ENCODE peak calls at places on chromosomes 12 and 14, in four cellular contexts. N is lung, E is H1, X is fibroblast of lung. P is an unnamed sample.
A peak's percentile ranks its signal among the peaks of the same experiment; 100 is the strongest.

GRCh38 chr12:26744042-26744626 is 88.9 kb downstream of the ITPR2 start:
- DNase-seq in N (no peak), X (no peak), E (no peak), P (no peak)

GRCh38 chr12:113241191-113242017 is 20.1 kb downstream of the TPCN1 start:
- DNase-seq in N (no peak), X (peak; percentile 95), E (no peak), P (no peak)

GRCh38 chr14:74551903-74552371 is 58.4 kb downstream of the ISCA2 start:
- DNase-seq in X (no peak), N (no peak), E (no peak), P (no peak)

GRCh38 chr12:46483572-46484395 is 111.2 kb upstream of the SLC38A2 start:
- DNase-seq in X (peak; percentile 26), E (no peak), N (no peak), P (no peak)

GRCh38 chr12:24903305-24904088 is 45.4 kb downstream of the BCAT1 start:
- DNase-seq in X (peak; percentile 33), N (no peak), E (no peak), P (no peak)

GRCh38 chr12:52032431-52032796 is 18.8 kb upstream of the NR4A1 start:
- DNase-seq in N (peak; percentile 60), E (no peak), X (peak; percentile 77), P (no peak)

GRCh38 chr12:124277394-124278222 is 17.3 kb upstream of the RFLNA start:
- DNase-seq in E (no peak), N (no peak), X (no peak), P (no peak)

GRCh38 chr14:103286968-103287850 is 46.8 kb upstream of the EIF5 start:
- DNase-seq in N (no peak), E (no peak), X (no peak), P (no peak)

GRCh38 chr12:27595231-27595642 is 71.2 kb downstream of the PPFIBP1 start:
- DNase-seq in N (no peak), X (peak; percentile 87), E (no peak), P (no peak)

GRCh38 chr12:92363295-92364146 is 217.9 kb upstream of the BTG1 start:
- DNase-seq in N (no peak), X (peak; percentile 50), E (no peak), P (peak; percentile 38)

GRCh38 chr14:72000907-72001306 is 68.7 kb downstream of the RGS6 start:
- DNase-seq in N (no peak), E (no peak), X (no peak), P (no peak)

GRCh38 chr12:121490401-121491257 is 90.2 kb downstream of the KDM2B start:
- DNase-seq in E (no peak), X (no peak), N (no peak), P (no peak)

GRCh38 chr14:44963775-44964380 is 1.9 kb downstream of the TOGARAM1 start:
- DNase-seq in N (no peak), X (peak; percentile 18), E (no peak), P (no peak)

GRCh38 chr12:116244001-116244400 is 33.5 kb downstream of the MED13L start:
- DNase-seq in X (peak; percentile 36), E (no peak), N (no peak), P (no peak)

GRCh38 chr12:11927311-11927935 is 143.3 kb upstream of the BCL2L14 start:
- DNase-seq in X (peak; percentile 56), E (no peak), N (no peak), P (no peak)

GRCh38 chr12:99619389-99620158 is 28.0 kb upstream of the GARIN6 start:
- DNase-seq in E (no peak), N (no peak), X (peak; percentile 40), P (no peak)

GRCh38 chr14:78327426-78328210 is 157.4 kb downstream of the NRXN3 start:
- DNase-seq in N (no peak), E (peak; percentile 3), X (peak; percentile 6), P (no peak)

GRCh38 chr14:20376071-20376588 is 32.7 kb downstream of the PARP2 start:
- DNase-seq in E (no peak), X (no peak), N (no peak), P (no peak)

GRCh38 chr12:41521872-41522379 is 333.8 kb downstream of the PDZRN4 start:
- DNase-seq in N (no peak), E (no peak), X (peak; percentile 95), P (no peak)

GRCh38 chr12:104573-105081 is 38.1 kb downstream of the IQSEC3 start:
- DNase-seq in X (no peak), E (no peak), N (no peak), P (no peak)

GRCh38 chr12:132966676-132967415 is 10.7 kb upstream of the ZNF605 start:
- DNase-seq in E (no peak), X (no peak), N (no peak), P (no peak)
- H3K9me3 ChIP-seq in E (peaks cover 49% of the 10 kb centered on the region), X (no peaks in the 10 kb centered on the region), N (peaks cover 30% of the 10 kb centered on the region), P (no peaks in the 10 kb centered on the region)

DNA sequence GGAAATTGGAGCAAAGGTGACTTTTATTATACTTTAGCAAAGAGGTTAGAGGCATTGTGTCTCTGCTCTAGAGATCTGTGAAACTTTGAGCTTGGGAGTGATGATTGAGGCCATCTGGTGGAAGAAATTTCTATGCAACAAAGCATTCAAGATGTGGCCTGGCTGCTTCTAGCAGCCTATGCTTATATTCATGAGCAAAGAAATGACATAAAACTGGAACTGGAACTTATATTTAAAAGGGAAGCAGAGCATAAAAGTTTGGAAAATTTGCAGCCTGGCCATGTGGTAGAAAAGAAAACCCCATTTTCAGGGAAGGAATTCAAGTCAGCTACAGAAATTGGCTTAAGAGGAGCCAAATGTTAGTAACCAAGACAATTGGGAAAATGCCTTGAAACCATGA is 70.4 kb downstream of the SDR9C7 start:
- DNase-seq in N (no peak), E (no peak), X (no peak), P (no peak)
- H3K9me3 ChIP-seq in N (peaks cover 21% of the 10 kb centered on the region), E (peaks cover 55% of the 10 kb centered on the region), X (no peaks in the 10 kb centered on the region), P (no peaks in the 10 kb centered on the region)

DNA sequence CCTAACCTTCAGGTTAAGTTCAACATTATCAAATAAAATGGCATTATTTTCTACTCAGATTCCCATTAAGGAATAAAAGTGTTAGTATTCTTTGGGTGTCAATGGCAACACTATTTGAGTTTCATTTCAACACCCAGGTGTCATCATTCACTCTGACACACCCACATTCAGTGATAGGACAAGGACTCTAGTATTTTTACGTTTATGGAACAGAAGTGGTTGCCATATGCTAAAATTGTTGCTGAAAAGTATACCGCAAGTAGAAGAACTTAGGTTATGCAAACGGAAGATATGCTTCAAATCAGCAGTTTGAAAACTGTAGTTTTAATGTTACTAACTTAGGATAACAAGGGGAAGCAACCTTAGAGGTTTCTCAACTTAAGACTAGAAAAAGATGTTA is 20.0 kb upstream of the SGPP1 start:
- DNase-seq in N (no peak), E (no peak), X (no peak), P (no peak)
- H3K9me3 ChIP-seq in N (no peaks in the 10 kb centered on the region), E (no peaks in the 10 kb centered on the region), X (no peaks in the 10 kb centered on the region), P (no peaks in the 10 kb centered on the region)

DNA sequence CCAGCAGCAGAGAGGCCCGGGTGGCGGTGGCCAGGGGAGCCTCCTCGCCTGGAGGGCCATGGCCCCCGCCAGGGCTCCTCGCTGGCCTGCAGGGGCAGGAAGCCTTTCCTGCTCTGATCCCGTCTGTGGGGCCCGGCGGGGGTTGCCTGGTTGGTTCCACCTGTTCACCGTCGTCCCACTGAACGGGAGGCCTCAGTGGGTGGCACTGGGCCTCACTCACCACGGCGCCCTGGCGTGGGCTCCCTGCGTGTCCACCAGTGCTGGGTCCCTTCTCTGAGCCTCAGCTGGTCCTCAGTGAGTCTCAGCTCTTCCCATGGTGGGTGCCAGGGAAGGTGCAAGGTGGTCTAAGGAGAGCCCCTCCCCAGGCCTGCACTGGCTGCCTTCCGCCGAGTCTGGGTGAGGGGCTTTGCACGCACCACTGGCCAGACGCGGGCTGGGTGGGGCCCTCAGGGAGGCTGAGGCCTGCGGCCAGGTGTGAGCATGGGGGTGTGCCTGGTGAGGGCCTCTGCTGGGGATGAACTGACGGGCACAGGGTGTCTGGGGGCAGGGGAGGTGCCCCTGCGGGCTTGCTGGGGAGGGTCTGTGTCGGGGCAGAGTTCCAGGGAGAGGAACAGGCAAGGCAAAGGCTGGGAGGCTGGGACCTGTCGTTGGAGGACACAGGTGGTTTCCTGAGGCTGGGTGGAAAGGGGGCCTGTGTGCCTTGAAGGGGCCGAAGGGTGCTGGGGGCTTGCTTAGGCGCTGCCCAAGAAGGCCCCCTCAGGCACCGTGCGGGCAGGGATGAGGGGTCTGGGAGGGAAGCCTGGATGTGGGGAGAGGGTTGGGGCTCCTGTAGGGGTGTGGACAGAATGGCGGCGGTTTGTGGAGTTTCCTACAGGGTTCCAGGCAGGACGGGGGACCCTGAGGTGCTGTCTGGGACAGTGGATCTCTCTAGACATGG is 339.8 kb downstream of the TMEM121 start:
- DNase-seq in X (no peak), E (no peak), N (no peak), P (no peak)
- H3K9me3 ChIP-seq in X (no peaks in the 10 kb centered on the region), E (peaks cover 63% of the 10 kb centered on the region), N (peaks cover 5% of the 10 kb centered on the region), P (no peaks in the 10 kb centered on the region)

DNA sequence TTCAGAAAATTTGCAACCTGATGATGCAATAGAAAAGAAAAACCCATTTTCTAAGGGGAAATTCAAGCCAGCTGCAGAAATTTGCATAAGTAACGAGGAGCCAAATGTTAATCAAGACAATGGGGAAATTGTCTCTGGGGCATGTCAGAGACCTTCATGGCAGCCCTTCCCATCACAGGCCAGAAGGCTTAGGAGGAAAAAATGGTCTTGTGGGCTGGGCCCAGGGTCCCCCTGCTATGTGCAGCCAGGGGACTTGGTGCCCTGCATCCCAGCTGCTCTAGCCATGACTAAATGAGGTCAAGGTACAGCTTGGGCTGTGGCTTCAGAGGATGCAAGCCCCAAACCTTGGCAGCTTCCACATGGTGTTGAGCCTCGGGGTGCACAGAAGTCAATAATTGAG is 28.2 kb upstream of the AVPR1A start:
- DNase-seq in N (no peak), E (no peak), X (no peak), P (no peak)
- H3K9me3 ChIP-seq in N (peaks cover 17% of the 10 kb centered on the region), E (peaks cover 27% of the 10 kb centered on the region), X (no peaks in the 10 kb centered on the region), P (no peaks in the 10 kb centered on the region)

GRCh38 chr14:105860615-105861580 is 334.5 kb downstream of the TMEM121 start:
- DNase-seq in X (no peak), E (no peak), N (no peak), P (no peak)
- H3K9me3 ChIP-seq in X (no peaks in the 10 kb centered on the region), E (peaks cover 78% of the 10 kb centered on the region), N (no peaks in the 10 kb centered on the region), P (no peaks in the 10 kb centered on the region)

DNA sequence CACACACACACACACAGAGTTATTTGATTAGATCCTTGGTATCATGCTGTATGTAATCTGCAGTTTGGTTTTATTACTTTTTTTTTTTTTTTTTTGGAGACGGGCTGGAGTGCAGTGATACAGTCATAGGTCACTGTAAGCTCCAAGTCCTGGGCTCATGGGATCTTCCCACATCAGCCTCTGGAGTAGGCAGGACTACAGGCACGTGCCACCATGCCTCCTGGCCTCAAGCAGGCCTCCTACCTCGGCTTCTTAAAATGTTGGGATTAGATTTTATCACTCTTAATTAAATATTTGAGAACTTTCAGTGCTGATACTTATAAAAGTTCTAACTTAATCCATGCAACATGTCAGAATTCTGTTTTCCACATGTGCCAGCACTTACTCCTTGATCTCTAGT is 31.3 kb upstream of the PSEN1 start:
- DNase-seq in E (no peak), N (no peak), X (no peak), P (no peak)
- H3K9me3 ChIP-seq in E (no peaks in the 10 kb centered on the region), N (no peaks in the 10 kb centered on the region), X (no peaks in the 10 kb centered on the region), P (no peaks in the 10 kb centered on the region)

GRCh38 chr14:27623782-27624181 is 1025.9 kb upstream of the NOVA1 start:
- DNase-seq in X (no peak), N (no peak), E (no peak), P (no peak)
- H3K9me3 ChIP-seq in X (no peaks in the 10 kb centered on the region), N (peaks cover 6% of the 10 kb centered on the region), E (peaks cover 22% of the 10 kb centered on the region), P (no peaks in the 10 kb centered on the region)